ENCODE peak calls at places on chromosomes 4 and X, in five cellular contexts. V, B, P, R and T are unnamed samples.
A peak's percentile ranks its signal among the peaks of the same experiment; 100 is the strongest.

GRCh38 chrX:72123471-72124185 is 8.1 kb downstream of the RTL5 start:
- DNase-seq in R (no peak), B (peak; percentile 57), V (peak; percentile 64), P (no peak), T (no peak)

GRCh38 chr4:127307996-127308395 is 324.8 kb upstream of the INTU start:
- DNase-seq in R (no peak), B (no peak), P (no peak), V (no peak), T (no peak)

GRCh38 chrX:131975851-131976250 is 47.3 kb upstream of the STK26 start:
- DNase-seq in B (no peak), V (no peak), R (no peak), P (no peak), T (no peak)

GRCh38 chrX:34987646-34988045 is 45.0 kb downstream of the FAM47B start:
- DNase-seq in P (no peak), B (no peak), V (no peak), R (no peak), T (no peak)

GRCh38 chr4:53618321-53618720 is 27.0 kb upstream of the LNX1 start:
- DNase-seq in B (no peak), V (no peak), P (no peak), R (no peak), T (no peak)

GRCh38 chrX:153946910-153947769 is 2.7 kb upstream of the RENBP start:
- DNase-seq in V (peak; percentile 77), R (peak; percentile 96), B (peak; percentile 81), P (peak; percentile 70), T (peak; percentile 92)

GRCh38 chr4:53720776-53721175 is 129.5 kb upstream of the LNX1 start:
- DNase-seq in P (no peak), V (no peak), B (no peak), R (no peak), T (no peak)

GRCh38 chr4:68466185-68466584 is 18.9 kb downstream of the TMPRSS11E start:
- DNase-seq in R (no peak), P (no peak), B (no peak), V (no peak), T (no peak)

GRCh38 chr4:168999836-169000235 is 10.2 kb downstream of the CBR4 start:
- DNase-seq in V (no peak), R (no peak), P (no peak), B (no peak), T (no peak)

GRCh38 chrX:45445745-45446412 is 245.2 kb upstream of the DIPK2B start:
- DNase-seq in V (no peak), B (no peak), P (no peak), R (no peak), T (no peak)

GRCh38 chrX:15646031-15646430 is 18.6 kb downstream of the CLTRN start:
- DNase-seq in P (no peak), V (no peak), R (no peak), B (no peak), T (no peak)

GRCh38 chrX:140701480-140701879 is 8.1 kb upstream of the LINC00632 start:
- DNase-seq in V (no peak), B (no peak), P (no peak), R (no peak), T (no peak)

GRCh38 chrX:42934020-42934701 is 156.2 kb upstream of the PPP1R2C start:
- DNase-seq in R (no peak), V (no peak), P (no peak), B (no peak), T (no peak)

GRCh38 chr4:159006202-159006601 is 96.7 kb upstream of the RAPGEF2 start:
- DNase-seq in V (no peak), R (no peak), B (no peak), P (no peak), T (peak; percentile 27)

GRCh38 chr4:147901388-147901787 is 169.5 kb downstream of the ARHGAP10 start:
- DNase-seq in B (no peak), V (no peak), R (no peak), P (no peak), T (no peak)

GRCh38 chr4:94961420-94961819 is 203.7 kb downstream of the BMPR1B start:
- DNase-seq in P (no peak), V (no peak), R (no peak), B (no peak), T (no peak)

GRCh38 chr4:45063701-45064100 is 337.3 kb upstream of the GNPDA2 start:
- DNase-seq in V (no peak), P (no peak), R (no peak), B (no peak), T (no peak)

GRCh38 chr4:45004847-45005565 is 278.6 kb upstream of the GNPDA2 start:
- DNase-seq in P (no peak), B (no peak), R (no peak), V (no peak), T (no peak)

GRCh38 chrX:44973420-44973932 is 100.5 kb downstream of the KDM6A start:
- DNase-seq in P (no peak), V (no peak), R (no peak), B (no peak), T (no peak)

GRCh38 chrX:47169273-47169672 is 24.3 kb downstream of the RBM10 start:
- DNase-seq in R (peak; percentile 77), V (peak; percentile 16), B (no peak), P (no peak), T (no peak)

GRCh38 chrX:71852182-71852581 is 58.5 kb upstream of the NHSL2 start:
- DNase-seq in B (no peak), V (no peak), R (no peak), P (no peak), T (no peak)

GRCh38 chr4:106691749-106692148 is 323.2 kb upstream of the GIMD1 start:
- DNase-seq in V (no peak), R (no peak), B (no peak), P (no peak), T (no peak)